ENCODE peak calls at places on chromosome 5, in seven cellular contexts. P is epithelial cell of esophagus; H is B cell; O is neural progenitor cell; R is stimulated activated CD4-positive, alpha-beta T cell treated with anti-CD3 and anti-CD28 coated beads, Interleukin-2, amount 100 ng/mL, for 24 hours; L is K562; A is CD4-positive, CD25-positive, alpha-beta regulatory T cell. G is an unnamed sample.

GRCh38 chr5:149221326-149221725 is 50.3 kb upstream of the AFAP1L1 start:
- DNase-seq in P (no peak), H (no peak), O (no peak), R (no peak), L (no peak), A (no peak), G (no peak)

GRCh38 chr5:55773057-55773456 is 35.2 kb downstream of the DDX4 start:
- DNase-seq in P (no peak), H (no peak), O (no peak), R (no peak), L (no peak), A (no peak), G (no peak)

GRCh38 chr5:79971156-79971555 is 19.9 kb downstream of the MTX3 start:
- DNase-seq in P (peak; percentile 65), H (no peak), O (no peak), R (no peak), L (no peak), A (no peak), G (no peak)

GRCh38 chr5:93741136-93741811 is at the start of gene POU5F2:
- DNase-seq in P (no peak), H (no peak), O (no peak), R (no peak), L (peak; percentile 39), A (no peak), G (no peak)

GRCh38 chr5:172642926-172643325 is 1.9 kb downstream of the NEURL1B start:
- DNase-seq in P (no peak), H (no peak), O (no peak), R (no peak), L (no peak), A (no peak), G (no peak)

GRCh38 chr5:115033861-115034260 is 135.8 kb downstream of the TRIM36 start:
- DNase-seq in P (peak; percentile 2), H (no peak), O (peak; percentile 30), R (no peak), L (no peak), A (no peak), G (peak; percentile 17)

GRCh38 chr5:129063483-129064136 is 30.9 kb upstream of the ISOC1 start:
- DNase-seq in P (no peak), H (no peak), O (no peak), R (no peak), L (no peak), A (no peak), G (no peak)

GRCh38 chr5:38709678-38710306 is 136.0 kb upstream of the OSMR start:
- DNase-seq in P (no peak), H (no peak), O (no peak), R (no peak), L (no peak), A (no peak), G (no peak)

GRCh38 chr5:177362102-177362868 is 4.6 kb downstream of the RGS14 start:
- DNase-seq in P (no peak), H (no peak), O (no peak), R (peak; percentile 56), L (no peak), A (no peak), G (no peak)

GRCh38 chr5:84080908-84081307 is 303.8 kb downstream of the EDIL3 start:
- DNase-seq in P (no peak), H (no peak), O (no peak), R (no peak), L (no peak), A (no peak), G (no peak)

GRCh38 chr5:157689942-157690689 is 18.8 kb downstream of the C5orf52 start:
- DNase-seq in P (no peak), H (peak; percentile 45), O (no peak), R (no peak), L (no peak), A (peak; percentile 42), G (no peak)

GRCh38 chr5:141605523-141606277 is 13.1 kb downstream of the DIAPH1 start:
- DNase-seq in P (peak; percentile 24), H (peak; percentile 89), O (no peak), R (peak; percentile 64), L (no peak), A (peak; percentile 95), G (peak; percentile 87)

GRCh38 chr5:55416306-55416705 is 108.5 kb downstream of the MTREX start:
- DNase-seq in P (no peak), H (no peak), O (no peak), R (no peak), L (no peak), A (no peak), G (no peak)

GRCh38 chr5:93191426-93191825 is 389.6 kb downstream of the NR2F1-AS1 start:
- DNase-seq in P (no peak), H (no peak), O (no peak), R (no peak), L (no peak), A (no peak), G (no peak)

GRCh38 chr5:53376853-53377252 is 103.6 kb upstream of the FST start:
- DNase-seq in P (no peak), H (no peak), O (no peak), R (no peak), L (no peak), A (no peak), G (no peak)

GRCh38 chr5:72363146-72363802 is 43.1 kb downstream of the PTCD2 start:
- DNase-seq in P (peak; percentile 92), H (no peak), O (no peak), R (no peak), L (no peak), A (no peak), G (no peak)

GRCh38 chr5:17794829-17795228 is 160.6 kb downstream of the TAF11L14 start:
- DNase-seq in P (no peak), H (no peak), O (no peak), R (no peak), L (no peak), A (no peak), G (no peak)

GRCh38 chr5:40832345-40832744 is 2.7 kb downstream of the RPL37 start:
- DNase-seq in P (no peak), H (no peak), O (no peak), R (no peak), L (no peak), A (no peak), G (no peak)

GRCh38 chr5:90421136-90421535 is 11.6 kb upstream of the CETN3 start:
- DNase-seq in P (no peak), H (no peak), O (peak; percentile 46), R (no peak), L (no peak), A (no peak), G (no peak)

GRCh38 chr5:20030125-20030524 is 42.1 kb upstream of the CDH18 start:
- DNase-seq in P (no peak), H (no peak), O (no peak), R (no peak), L (no peak), A (no peak), G (no peak)

GRCh38 chr5:443239-444151 is 519 bp downstream of the EXOC3 start:
- DNase-seq in P (no peak), H (peak; percentile 45), O (no peak), R (peak; percentile 47), L (peak; percentile 88), A (peak; percentile 62), G (no peak)

GRCh38 chr5:342501-343460 is 21.3 kb downstream of the AHRR start:
- DNase-seq in P (no peak), H (no peak), O (no peak), R (peak; percentile 16), L (no peak), A (no peak), G (no peak)

GRCh38 chr5:112529525-112529924 is 110.4 kb upstream of the EPB41L4A start:
- DNase-seq in P (peak; percentile 63), H (no peak), O (peak; percentile 33), R (no peak), L (peak; percentile 28), A (no peak), G (no peak)

GRCh38 chr5:33734541-33734940 is 157.2 kb downstream of the ADAMTS12 start:
- DNase-seq in P (no peak), H (no peak), O (peak; percentile 5), R (no peak), L (no peak), A (no peak), G (no peak)

GRCh38 chr5:82719368-82719767 is 357.8 kb downstream of the TMEM167A start:
- DNase-seq in P (peak; percentile 23), H (no peak), O (peak; percentile 8), R (no peak), L (no peak), A (no peak), G (no peak)

GRCh38 chr5:139481122-139481533 is 1.4 kb downstream of the STING1 start:
- DNase-seq in P (peak; percentile 41), H (no peak), O (no peak), R (no peak), L (peak; percentile 53), A (peak; percentile 38), G (no peak)

GRCh38 chr5:19891658-19892057 is 96.3 kb downstream of the CDH18 start:
- DNase-seq in P (peak; percentile 67), H (no peak), O (no peak), R (no peak), L (no peak), A (no peak), G (no peak)

GRCh38 chr5:143568105-143568504 is 164.6 kb upstream of the NR3C1 start:
- DNase-seq in P (no peak), H (no peak), O (no peak), R (no peak), L (no peak), A (no peak), G (no peak)

GRCh38 chr5:167332291-167332690 is 959.2 kb upstream of the WWC1 start:
- DNase-seq in P (no peak), H (no peak), O (peak; percentile 55), R (no peak), L (no peak), A (no peak), G (no peak)

GRCh38 chr5:176878463-176878862 is 20.7 kb downstream of the HK3 start:
- DNase-seq in P (no peak), H (no peak), O (no peak), R (no peak), L (no peak), A (no peak), G (no peak)

GRCh38 chr5:140690376-140690932 is 716 bp downstream of the HARS1 start:
- DNase-seq in P (no peak), H (no peak), O (no peak), R (no peak), L (no peak), A (no peak), G (no peak)

GRCh38 chr5:10635257-10635860 is 71.5 kb downstream of the ANKRD33B start:
- DNase-seq in P (peak; percentile 83), H (peak; percentile 83), O (no peak), R (peak; percentile 77), L (no peak), A (peak; percentile 91), G (no peak)

GRCh38 chr5:162485666-162486292 is 418.2 kb downstream of the GABRG2 start:
- DNase-seq in P (no peak), H (no peak), O (peak; percentile 55), R (no peak), L (no peak), A (no peak), G (no peak)

GRCh38 chr5:30849801-30850370 is 343.6 kb upstream of the CDH6 start:
- DNase-seq in P (peak; percentile 2), H (no peak), O (no peak), R (no peak), L (no peak), A (no peak), G (no peak)

GRCh38 chr5:132259061-132259851 is 1.8 kb downstream of the PDLIM4 start:
- DNase-seq in P (peak; percentile 80), H (peak; percentile 20), O (peak; percentile 54), R (peak; percentile 10), L (peak; percentile 55), A (no peak), G (no peak)

GRCh38 chr5:159514229-159514822 is 184.0 kb upstream of the IL12B start:
- DNase-seq in P (no peak), H (no peak), O (no peak), R (no peak), L (no peak), A (no peak), G (no peak)

G was measured in immature natural killer cell.